ENCODE peak calls at places on chromosomes 7 and 10, in nine cellular contexts. M is T1000, S is cerebellum, K is NCI-H446, J is AG04449, Q is dermis blood vessel endothelial cell, N is GM04503, L is testis, G is fibroblast of lung. H is an unnamed sample.
A peak's percentile ranks its signal among the peaks of the same experiment; 100 is the strongest.

GRCh38 chr10:79146611-79147130 is 77.9 kb downstream of the ZMIZ1 start:
- DNase-seq in M (no peak), S (no peak), K (no peak), J (no peak), Q (peak; percentile 81), N (no peak), L (peak; percentile 82), G (no peak), H (peak; percentile 83)

GRCh38 chr7:22718200-22718711 is 8.7 kb upstream of the IL6 start:
- DNase-seq in M (peak; percentile 43), S (no peak), K (no peak), J (peak; percentile 72), Q (peak; percentile 87), N (peak; percentile 72), L (no peak), G (peak; percentile 95), H (no peak)

GRCh38 chr7:64887756-64888508 is 15.1 kb upstream of the ZNF273 start:
- DNase-seq in M (no peak), S (no peak), K (no peak), J (no peak), Q (peak; percentile 39), N (no peak), L (peak; percentile 70), G (no peak), H (peak; percentile 76)

GRCh38 chr10:78374331-78375028 is 340.8 kb downstream of the RPS24 start:
- DNase-seq in M (no peak), S (no peak), K (no peak), J (no peak), Q (no peak), N (no peak), L (no peak), G (no peak), H (no peak)

GRCh38 chr10:12812541-12812940 is 189.0 kb downstream of the CCDC3 start:
- DNase-seq in M (no peak), S (no peak), K (no peak), J (no peak), Q (no peak), N (no peak), L (no peak), G (no peak), H (no peak)

GRCh38 chr10:62690703-62691102 is 113.8 kb upstream of the ADO start:
- DNase-seq in M (no peak), S (no peak), K (no peak), J (no peak), Q (peak; percentile 19), N (no peak), L (no peak), G (peak; percentile 41), H (no peak)

GRCh38 chr10:93386496-93387369 is 95.4 kb downstream of the MYOF start:
- DNase-seq in M (no peak), S (no peak), K (no peak), J (no peak), Q (no peak), N (no peak), L (no peak), G (no peak), H (no peak)

GRCh38 chr10:48485711-48486110 is 119.2 kb downstream of the ARHGAP22 start:
- DNase-seq in M (no peak), S (no peak), K (no peak), J (no peak), Q (no peak), N (no peak), L (no peak), G (no peak), H (no peak)

GRCh38 chr10:94103902-94104301 is 110.2 kb downstream of the PLCE1 start:
- DNase-seq in M (peak; percentile 37), S (no peak), K (no peak), J (peak; percentile 77), Q (peak; percentile 19), N (no peak), L (no peak), G (peak; percentile 43), H (no peak)

GRCh38 chr7:157464971-157465481 is 128.2 kb downstream of the DNAJB6 start:
- DNase-seq in M (no peak), S (no peak), K (no peak), J (no peak), Q (no peak), N (no peak), L (no peak), G (no peak), H (no peak)

GRCh38 chr7:110309941-110310340 is 781.0 kb upstream of the LRRN3 start:
- DNase-seq in M (no peak), S (no peak), K (no peak), J (peak; percentile 26), Q (no peak), N (no peak), L (no peak), G (peak; percentile 18), H (no peak)

GRCh38 chr7:83882551-83882950 is 233.6 kb upstream of the SEMA3E start:
- DNase-seq in M (no peak), S (no peak), K (no peak), J (peak; percentile 7), Q (no peak), N (no peak), L (no peak), G (peak; percentile 18), H (no peak)

GRCh38 chr7:151142686-151143040 is 24.8 kb downstream of the GBX1 start:
- DNase-seq in M (no peak), S (no peak), K (no peak), J (no peak), Q (no peak), N (no peak), L (peak; percentile 85), G (no peak), H (peak; percentile 87)

GRCh38 chr7:84469034-84469433 is 274.4 kb upstream of the SEMA3A start:
- DNase-seq in M (no peak), S (no peak), K (no peak), J (no peak), Q (peak; percentile 56), N (no peak), L (no peak), G (peak; percentile 37), H (no peak)

GRCh38 chr7:95690367-95690947 is 81.9 kb upstream of the DYNC1I1 start:
- DNase-seq in M (peak; percentile 5), S (peak; percentile 30), K (no peak), J (no peak), Q (peak; percentile 59), N (peak; percentile 15), L (no peak), G (peak; percentile 38), H (peak; percentile 67)

GRCh38 chr7:3138206-3138605 is 94.5 kb upstream of the CARD11 start:
- DNase-seq in M (no peak), S (no peak), K (no peak), J (no peak), Q (no peak), N (no peak), L (no peak), G (no peak), H (no peak)

GRCh38 chr7:128911441-128912031 is 1.0 kb upstream of the KCP start:
- DNase-seq in M (no peak), S (no peak), K (no peak), J (no peak), Q (no peak), N (no peak), L (no peak), G (no peak), H (no peak)

GRCh38 chr10:11551915-11552602 is 59.4 kb downstream of the USP6NL start:
- DNase-seq in M (no peak), S (no peak), K (no peak), J (peak; percentile 81), Q (peak; percentile 89), N (peak; percentile 71), L (no peak), G (peak; percentile 98), H (no peak)

GRCh38 chr7:88344956-88345832 is 38.5 kb upstream of the STEAP4 start:
- DNase-seq in M (no peak), S (peak; percentile 25), K (no peak), J (no peak), Q (peak; percentile 44), N (no peak), L (peak; percentile 66), G (peak; percentile 25), H (peak; percentile 80)

GRCh38 chr7:155885162-155886160 is 73.2 kb upstream of the SHH start:
- DNase-seq in M (peak; percentile 41), S (no peak), K (no peak), J (no peak), Q (peak; percentile 91), N (no peak), L (no peak), G (peak; percentile 89), H (no peak)

GRCh38 chr10:122650331-122650730 is 49.3 kb downstream of the C10orf120 start:
- DNase-seq in M (no peak), S (no peak), K (no peak), J (no peak), Q (no peak), N (no peak), L (no peak), G (no peak), H (no peak)

GRCh38 chr10:63547628-63548356 is 26.6 kb downstream of the REEP3 start:
- DNase-seq in M (no peak), S (peak; percentile 91), K (peak; percentile 9), J (peak; percentile 21), Q (no peak), N (no peak), L (no peak), G (peak; percentile 67), H (peak; percentile 71)

GRCh38 chr10:35259769-35260397 is 76.4 kb upstream of the CCNY start:
- DNase-seq in M (peak; percentile 42), S (no peak), K (no peak), J (peak; percentile 84), Q (peak; percentile 17), N (peak; percentile 88), L (no peak), G (peak; percentile 98), H (no peak)